ENCODE peak calls at places on chromosomes 5 and 9, in five cellular contexts. One of them, this sample, is unnamed.

GRCh38 chr9:304519-305185 is 90.0 kb downstream of the DOCK8 start:
- DNase-seq in A549: no peak
- DNase-seq in HepG2: no peak
- DNase-seq in WTC11: peak
- DNase-seq in K562: no peak
- DNase-seq in this sample: no peak

GRCh38 chr9:88476491-88477271 is 58.3 kb upstream of the NXNL2 start:
- DNase-seq in A549: no peak
- DNase-seq in HepG2: no peak
- DNase-seq in WTC11: no peak
- DNase-seq in K562: no peak
- DNase-seq in this sample: peak

GRCh38 chr5:74822288-74822687 is 43.9 kb downstream of the FAM169A start:
- DNase-seq in HepG2: no peak
- DNase-seq in WTC11: no peak
- DNase-seq in A549: no peak
- DNase-seq in K562: no peak
- DNase-seq in this sample: no peak

GRCh38 chr5:32504923-32505596 is 60.5 kb upstream of the ZFR start:
- DNase-seq in WTC11: no peak
- DNase-seq in A549: no peak
- DNase-seq in K562: peak
- DNase-seq in HepG2: no peak
- DNase-seq in this sample: no peak

GRCh38 chr5:96896806-96897205 is 20.5 kb downstream of the ERAP2 start:
- DNase-seq in A549: no peak
- DNase-seq in K562: no peak
- DNase-seq in HepG2: no peak
- DNase-seq in WTC11: no peak
- DNase-seq in this sample: no peak

GRCh38 chr9:115164511-115164974 is 46.6 kb upstream of the TNC start:
- DNase-seq in K562: no peak
- DNase-seq in HepG2: peak
- DNase-seq in WTC11: no peak
- DNase-seq in A549: no peak
- DNase-seq in this sample: no peak

GRCh38 chr5:160133071-160133917 is 14.0 kb upstream of the PWWP2A start:
- DNase-seq in A549: no peak
- DNase-seq in K562: no peak
- DNase-seq in WTC11: peak
- DNase-seq in HepG2: no peak
- DNase-seq in this sample: no peak

GRCh38 chr5:62190173-62190572 is 115.8 kb upstream of the KIF2A start:
- DNase-seq in HepG2: no peak
- DNase-seq in WTC11: no peak
- DNase-seq in K562: no peak
- DNase-seq in A549: no peak
- DNase-seq in this sample: no peak

GRCh38 chr9:35349287-35349990 is 140.5 kb upstream of the RUSC2 start:
- DNase-seq in A549: no peak
- DNase-seq in WTC11: no peak
- DNase-seq in HepG2: no peak
- DNase-seq in K562: no peak
- DNase-seq in this sample: no peak

GRCh38 chr5:6719417-6719816 is 6.2 kb downstream of the TENT4A start:
- DNase-seq in WTC11: no peak
- DNase-seq in K562: no peak
- DNase-seq in HepG2: no peak
- DNase-seq in A549: no peak
- DNase-seq in this sample: no peak

GRCh38 chr9:38362912-38363588 is 29.5 kb upstream of the ALDH1B1 start:
- DNase-seq in K562: peak
- DNase-seq in HepG2: peak
- DNase-seq in A549: peak
- DNase-seq in WTC11: no peak
- DNase-seq in this sample: peak

GRCh38 chr5:145825751-145826180 is 9.4 kb downstream of the PRELID2 start:
- DNase-seq in A549: peak
- DNase-seq in K562: peak
- DNase-seq in HepG2: peak
- DNase-seq in WTC11: no peak
- DNase-seq in this sample: no peak

GRCh38 chr5:171736976-171737848 is 48.4 kb upstream of the SMIM23 start:
- DNase-seq in K562: no peak
- DNase-seq in WTC11: no peak
- DNase-seq in A549: no peak
- DNase-seq in HepG2: no peak
- DNase-seq in this sample: no peak

GRCh38 chr9:112752334-112753110 is 2.0 kb downstream of the SNX30 start:
- DNase-seq in K562: no peak
- DNase-seq in A549: no peak
- DNase-seq in WTC11: no peak
- DNase-seq in HepG2: no peak
- DNase-seq in this sample: no peak

GRCh38 chr9:110767559-110768063 is 99.0 kb downstream of the MUSK start:
- DNase-seq in A549: no peak
- DNase-seq in WTC11: no peak
- DNase-seq in HepG2: no peak
- DNase-seq in K562: no peak
- DNase-seq in this sample: no peak

GRCh38 chr9:132631280-132631679 is 38.5 kb downstream of the DDX31 start:
- DNase-seq in K562: no peak
- DNase-seq in WTC11: no peak
- DNase-seq in A549: no peak
- DNase-seq in HepG2: no peak
- DNase-seq in this sample: no peak

GRCh38 chr9:69121155-69122085 is 52.7 kb upstream of the TJP2 start:
- DNase-seq in A549: peak
- DNase-seq in HepG2: peak
- DNase-seq in WTC11: peak
- DNase-seq in K562: no peak
- DNase-seq in this sample: no peak

GRCh38 chr9:69120380-69121154 is 53.5 kb upstream of the TJP2 start:
- DNase-seq in A549: peak
- DNase-seq in WTC11: peak
- DNase-seq in K562: no peak
- DNase-seq in HepG2: peak
- DNase-seq in this sample: no peak

GRCh38 chr9:69118656-69119055 is 55.4 kb upstream of the TJP2 start:
- DNase-seq in K562: no peak
- DNase-seq in HepG2: no peak
- DNase-seq in WTC11: no peak
- DNase-seq in A549: no peak
- DNase-seq in this sample: no peak

GRCh38 chr9:69115621-69116020 is 58.5 kb upstream of the TJP2 start:
- DNase-seq in WTC11: no peak
- DNase-seq in HepG2: no peak
- DNase-seq in K562: no peak
- DNase-seq in A549: no peak
- DNase-seq in this sample: no peak
- TF ChIP-seq ESRRA in WTC11: no peak
- TF ChIP-seq ESRRA in HepG2: no peak
- TF ChIP-seq ESRRA in K562: no peak
- TF ChIP-seq ESRRA in A549: no peak
- TF ChIP-seq ESRRA in this sample: no peak

GRCh38 chr9:84875193-84875592 is 205.7 kb downstream of the NTRK2 start:
- DNase-seq in WTC11: no peak
- DNase-seq in A549: no peak
- DNase-seq in K562: no peak
- DNase-seq in HepG2: no peak
- DNase-seq in this sample: no peak
- TF ChIP-seq ESRRA in WTC11: no peak
- TF ChIP-seq ESRRA in A549: no peak
- TF ChIP-seq ESRRA in K562: no peak
- TF ChIP-seq ESRRA in HepG2: no peak
- TF ChIP-seq ESRRA in this sample: no peak

DNA sequence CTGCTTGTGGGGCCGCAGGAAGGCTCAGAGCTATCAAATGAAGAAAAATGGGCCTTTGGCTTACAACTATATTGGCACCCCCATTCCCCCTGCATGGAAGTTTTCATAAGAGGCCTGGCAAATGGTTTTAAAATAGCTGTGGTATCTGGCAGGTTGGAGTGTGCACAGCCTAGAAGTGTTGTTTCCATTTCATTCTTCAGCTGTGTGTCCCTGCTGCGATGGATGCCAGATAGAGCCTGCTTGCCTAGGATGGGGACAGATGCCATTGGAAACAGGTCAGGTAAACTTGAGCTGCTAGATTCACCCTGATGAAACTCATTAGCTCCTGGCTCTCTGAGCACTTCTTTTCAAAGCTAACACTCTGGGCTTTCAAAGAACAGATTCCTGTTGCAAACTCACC is 183.3 kb downstream of the IRX1 start:
- DNase-seq in A549: no peak
- DNase-seq in WTC11: no peak
- DNase-seq in K562: no peak
- DNase-seq in HepG2: no peak
- DNase-seq in this sample: no peak
- TF ChIP-seq ESRRA in A549: no peak
- TF ChIP-seq ESRRA in WTC11: no peak
- TF ChIP-seq ESRRA in K562: no peak
- TF ChIP-seq ESRRA in HepG2: no peak
- TF ChIP-seq ESRRA in this sample: no peak

GRCh38 chr5:31096238-31096865 is 97.1 kb upstream of the CDH6 start:
- DNase-seq in K562: no peak
- DNase-seq in A549: no peak
- DNase-seq in HepG2: no peak
- DNase-seq in WTC11: no peak
- DNase-seq in this sample: no peak

GRCh38 chr5:31098811-31099210 is 94.7 kb upstream of the CDH6 start:
- DNase-seq in A549: no peak
- DNase-seq in HepG2: no peak
- DNase-seq in WTC11: no peak
- DNase-seq in K562: no peak
- DNase-seq in this sample: no peak

GRCh38 chr5:31100047-31100575 is 93.4 kb upstream of the CDH6 start:
- DNase-seq in HepG2: no peak
- DNase-seq in WTC11: no peak
- DNase-seq in A549: no peak
- DNase-seq in K562: no peak
- DNase-seq in this sample: no peak

GRCh38 chr5:31097851-31098250 is 95.6 kb upstream of the CDH6 start:
- DNase-seq in A549: no peak
- DNase-seq in WTC11: no peak
- DNase-seq in K562: no peak
- DNase-seq in HepG2: no peak
- DNase-seq in this sample: no peak

GRCh38 chr5:31095796-31096195 is 97.7 kb upstream of the CDH6 start:
- DNase-seq in HepG2: no peak
- DNase-seq in WTC11: no peak
- DNase-seq in A549: no peak
- DNase-seq in K562: no peak
- DNase-seq in this sample: no peak
- TF ChIP-seq ESRRA in HepG2: no peak
- TF ChIP-seq ESRRA in WTC11: no peak
- TF ChIP-seq ESRRA in A549: no peak
- TF ChIP-seq ESRRA in K562: no peak
- TF ChIP-seq ESRRA in this sample: no peak

GRCh38 chr5:149857499-149857898 is 87.1 kb downstream of the PDE6A start:
- DNase-seq in K562: no peak
- DNase-seq in HepG2: no peak
- DNase-seq in WTC11: no peak
- DNase-seq in A549: no peak
- DNase-seq in this sample: no peak
- TF ChIP-seq ESRRA in K562: no peak
- TF ChIP-seq ESRRA in HepG2: no peak
- TF ChIP-seq ESRRA in WTC11: no peak
- TF ChIP-seq ESRRA in A549: no peak
- TF ChIP-seq ESRRA in this sample: no peak